ENCODE peak calls at places on chromosomes 1 and 21, in six cellular contexts. One of them, this sample, is unnamed.

GRCh38 chr1:232533328-232533727 is 96.6 kb downstream of the SIPA1L2 start:
- DNase-seq in tibial artery: no peak
- DNase-seq in cardiac muscle cell: no peak
- DNase-seq in GM23338: no peak
- DNase-seq in dorsolateral prefrontal cortex: no peak
- DNase-seq in neural crest cell: no peak
- DNase-seq in this sample: no peak

GRCh38 chr1:206660136-206660535 is 24.6 kb upstream of the MAPKAPK2 start:
- DNase-seq in neural crest cell: no peak
- DNase-seq in cardiac muscle cell: no peak
- DNase-seq in GM23338: no peak
- DNase-seq in tibial artery: no peak
- DNase-seq in dorsolateral prefrontal cortex: no peak
- DNase-seq in this sample: no peak

GRCh38 chr1:110390692-110391232 is at the start of gene SLC16A4:
- DNase-seq in dorsolateral prefrontal cortex: no peak
- DNase-seq in GM23338: peak; percentile 40
- DNase-seq in cardiac muscle cell: no peak
- DNase-seq in neural crest cell: peak; percentile 11
- DNase-seq in tibial artery: peak; percentile 30
- DNase-seq in this sample: no peak

GRCh38 chr1:180617769-180618168 is 14.1 kb upstream of the XPR1 start:
- DNase-seq in dorsolateral prefrontal cortex: no peak
- DNase-seq in cardiac muscle cell: no peak
- DNase-seq in neural crest cell: no peak
- DNase-seq in GM23338: no peak
- DNase-seq in tibial artery: no peak
- DNase-seq in this sample: no peak

GRCh38 chr21:38628426-38628825 is 130.1 kb upstream of the ERG start:
- DNase-seq in neural crest cell: no peak
- DNase-seq in GM23338: peak; percentile 29
- DNase-seq in dorsolateral prefrontal cortex: no peak
- DNase-seq in cardiac muscle cell: no peak
- DNase-seq in tibial artery: no peak
- DNase-seq in this sample: no peak

GRCh38 chr1:233304489-233305102 is 9.1 kb upstream of the PCNX2 start:
- DNase-seq in dorsolateral prefrontal cortex: no peak
- DNase-seq in neural crest cell: no peak
- DNase-seq in cardiac muscle cell: peak; percentile 49
- DNase-seq in GM23338: peak; percentile 70
- DNase-seq in tibial artery: no peak
- DNase-seq in this sample: no peak

GRCh38 chr21:42651515-42652401 is 1.7 kb upstream of the PDE9A start:
- DNase-seq in neural crest cell: no peak
- DNase-seq in GM23338: no peak
- DNase-seq in tibial artery: no peak
- DNase-seq in dorsolateral prefrontal cortex: peak; percentile 49
- DNase-seq in cardiac muscle cell: no peak
- DNase-seq in this sample: no peak

GRCh38 chr1:201268604-201269151 is 14.6 kb upstream of the PKP1 start:
- DNase-seq in dorsolateral prefrontal cortex: peak; percentile 62
- DNase-seq in neural crest cell: no peak
- DNase-seq in cardiac muscle cell: peak; percentile 41
- DNase-seq in tibial artery: no peak
- DNase-seq in GM23338: no peak
- DNase-seq in this sample: no peak

GRCh38 chr1:210292276-210292851 is 36.3 kb upstream of the HHAT start:
- DNase-seq in tibial artery: peak; percentile 42
- DNase-seq in cardiac muscle cell: peak; percentile 75
- DNase-seq in neural crest cell: peak; percentile 60
- DNase-seq in GM23338: peak; percentile 91
- DNase-seq in dorsolateral prefrontal cortex: no peak
- DNase-seq in this sample: peak; percentile 76

GRCh38 chr1:84634536-84635205 is 55.6 kb downstream of the SSX2IP start:
- DNase-seq in tibial artery: no peak
- DNase-seq in dorsolateral prefrontal cortex: no peak
- DNase-seq in cardiac muscle cell: peak; percentile 9
- DNase-seq in neural crest cell: no peak
- DNase-seq in GM23338: peak; percentile 6
- DNase-seq in this sample: no peak

GRCh38 chr21:45404726-45405270 is at the start of gene COL18A1:
- DNase-seq in GM23338: peak; percentile 77
- DNase-seq in tibial artery: no peak
- DNase-seq in neural crest cell: peak; percentile 43
- DNase-seq in cardiac muscle cell: peak; percentile 82
- DNase-seq in dorsolateral prefrontal cortex: no peak
- DNase-seq in this sample: no peak

GRCh38 chr1:192808588-192809285 is at the start of gene RGS2:
- DNase-seq in cardiac muscle cell: peak; percentile 96
- DNase-seq in tibial artery: peak; percentile 89
- DNase-seq in GM23338: peak; percentile 96
- DNase-seq in dorsolateral prefrontal cortex: peak; percentile 95
- DNase-seq in neural crest cell: peak; percentile 77
- DNase-seq in this sample: peak; percentile 84
- TF ChIP-seq CTCF in cardiac muscle cell: no peak
- TF ChIP-seq CTCF in tibial artery: no peak
- TF ChIP-seq CTCF in GM23338: no peak
- TF ChIP-seq CTCF in dorsolateral prefrontal cortex: peak; percentile 22
- TF ChIP-seq CTCF in neural crest cell: peak; percentile 40
- TF ChIP-seq CTCF in this sample: peak; percentile 39

GRCh38 chr1:37089750-37090149 is 55.4 kb upstream of the GRIK3 start:
- DNase-seq in neural crest cell: no peak
- DNase-seq in GM23338: no peak
- DNase-seq in dorsolateral prefrontal cortex: no peak
- DNase-seq in tibial artery: no peak
- DNase-seq in cardiac muscle cell: no peak
- DNase-seq in this sample: no peak

GRCh38 chr1:37083551-37084119 is 49.3 kb upstream of the GRIK3 start:
- DNase-seq in cardiac muscle cell: no peak
- DNase-seq in GM23338: no peak
- DNase-seq in tibial artery: no peak
- DNase-seq in neural crest cell: no peak
- DNase-seq in dorsolateral prefrontal cortex: no peak
- DNase-seq in this sample: no peak

GRCh38 chr1:37090671-37091070 is 56.4 kb upstream of the GRIK3 start:
- DNase-seq in tibial artery: no peak
- DNase-seq in GM23338: no peak
- DNase-seq in dorsolateral prefrontal cortex: no peak
- DNase-seq in cardiac muscle cell: no peak
- DNase-seq in neural crest cell: no peak
- DNase-seq in this sample: no peak

DNA sequence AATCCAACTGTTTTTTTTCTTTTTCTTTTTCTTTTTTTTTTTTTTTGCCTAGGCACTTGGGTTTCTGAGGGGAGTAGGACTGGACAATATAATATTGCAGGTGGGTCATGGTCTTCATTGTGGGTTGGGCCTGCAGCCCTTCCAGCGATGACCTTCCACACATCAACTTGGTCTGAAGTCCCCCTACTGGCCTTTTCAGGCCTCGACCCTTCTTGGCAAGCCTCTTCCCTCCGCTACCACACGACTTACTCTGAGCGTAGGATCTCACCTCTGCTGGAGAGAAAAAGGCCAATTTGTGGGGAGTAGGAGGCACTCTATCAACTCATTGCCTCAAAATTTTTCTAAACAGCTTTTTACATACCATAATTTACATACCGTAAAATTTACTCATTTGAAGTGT is 51.1 kb upstream of the GRIK3 start:
- DNase-seq in cardiac muscle cell: peak; percentile 13
- DNase-seq in dorsolateral prefrontal cortex: no peak
- DNase-seq in GM23338: peak; percentile 70
- DNase-seq in neural crest cell: no peak
- DNase-seq in tibial artery: no peak
- DNase-seq in this sample: no peak
- TF ChIP-seq CTCF in cardiac muscle cell: no peak
- TF ChIP-seq CTCF in dorsolateral prefrontal cortex: no peak
- TF ChIP-seq CTCF in GM23338: peak; percentile 61
- TF ChIP-seq CTCF in neural crest cell: no peak
- TF ChIP-seq CTCF in tibial artery: no peak
- TF ChIP-seq CTCF in this sample: peak; percentile 50

GRCh38 chr1:205318231-205318991 is 3.1 kb downstream of the NUAK2 start:
- DNase-seq in neural crest cell: no peak
- DNase-seq in tibial artery: no peak
- DNase-seq in GM23338: peak; percentile 56
- DNase-seq in cardiac muscle cell: no peak
- DNase-seq in dorsolateral prefrontal cortex: no peak
- DNase-seq in this sample: no peak

GRCh38 chr1:205319081-205320018 is 2.2 kb downstream of the NUAK2 start:
- DNase-seq in neural crest cell: no peak
- DNase-seq in GM23338: no peak
- DNase-seq in cardiac muscle cell: no peak
- DNase-seq in dorsolateral prefrontal cortex: no peak
- DNase-seq in tibial artery: peak; percentile 69
- DNase-seq in this sample: no peak

GRCh38 chr1:205321959-205322283 is 376 bp upstream of the NUAK2 start:
- DNase-seq in tibial artery: no peak
- DNase-seq in cardiac muscle cell: no peak
- DNase-seq in dorsolateral prefrontal cortex: no peak
- DNase-seq in neural crest cell: no peak
- DNase-seq in GM23338: no peak
- DNase-seq in this sample: no peak

GRCh38 chr1:205323794-205324193 is 2.2 kb upstream of the NUAK2 start:
- DNase-seq in GM23338: no peak
- DNase-seq in neural crest cell: no peak
- DNase-seq in tibial artery: no peak
- DNase-seq in cardiac muscle cell: no peak
- DNase-seq in dorsolateral prefrontal cortex: no peak
- DNase-seq in this sample: no peak

GRCh38 chr1:205321109-205321958 is at the start of gene NUAK2:
- DNase-seq in neural crest cell: peak; percentile 93
- DNase-seq in GM23338: peak; percentile 99
- DNase-seq in tibial artery: peak; percentile 91
- DNase-seq in dorsolateral prefrontal cortex: peak; percentile 93
- DNase-seq in cardiac muscle cell: peak; percentile 96
- DNase-seq in this sample: peak; percentile 87
- TF ChIP-seq CTCF in neural crest cell: peak; percentile 53
- TF ChIP-seq CTCF in GM23338: no peak
- TF ChIP-seq CTCF in tibial artery: peak; percentile 9
- TF ChIP-seq CTCF in dorsolateral prefrontal cortex: peak; percentile 34
- TF ChIP-seq CTCF in cardiac muscle cell: peak; percentile 40
- TF ChIP-seq CTCF in this sample: peak; percentile 47

GRCh38 chr21:24369278-24369677 is 1238.0 kb downstream of the MRPL39 start:
- DNase-seq in cardiac muscle cell: no peak
- DNase-seq in tibial artery: no peak
- DNase-seq in dorsolateral prefrontal cortex: no peak
- DNase-seq in neural crest cell: no peak
- DNase-seq in GM23338: no peak
- DNase-seq in this sample: no peak

GRCh38 chr21:24369751-24370150 is 1237.5 kb downstream of the MRPL39 start:
- DNase-seq in cardiac muscle cell: no peak
- DNase-seq in GM23338: no peak
- DNase-seq in neural crest cell: no peak
- DNase-seq in tibial artery: no peak
- DNase-seq in dorsolateral prefrontal cortex: no peak
- DNase-seq in this sample: no peak

DNA sequence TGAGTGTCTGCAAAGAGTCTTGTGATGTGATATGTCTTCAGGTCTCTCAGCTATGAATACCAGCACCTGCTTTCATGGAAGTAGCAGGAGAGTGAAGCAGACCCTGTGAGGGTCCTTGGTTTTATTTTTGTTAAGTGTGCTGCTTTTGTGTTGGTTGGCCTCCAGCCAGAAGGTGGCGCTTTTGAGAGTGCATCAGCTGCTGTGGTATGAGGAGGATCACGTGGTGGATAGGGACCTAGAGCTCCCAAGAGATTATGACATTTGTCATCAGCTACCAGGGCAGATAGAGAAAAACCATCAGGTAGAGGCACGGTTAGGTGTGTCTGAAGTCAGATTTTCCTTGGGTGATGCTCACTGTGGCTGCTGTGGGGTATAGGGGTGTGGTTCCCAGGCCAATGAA is 1232.1 kb downstream of the MRPL39 start:
- DNase-seq in neural crest cell: no peak
- DNase-seq in dorsolateral prefrontal cortex: no peak
- DNase-seq in cardiac muscle cell: no peak
- DNase-seq in tibial artery: no peak
- DNase-seq in GM23338: peak; percentile 34
- DNase-seq in this sample: no peak
- TF ChIP-seq CTCF in neural crest cell: no peak
- TF ChIP-seq CTCF in dorsolateral prefrontal cortex: no peak
- TF ChIP-seq CTCF in cardiac muscle cell: no peak
- TF ChIP-seq CTCF in tibial artery: no peak
- TF ChIP-seq CTCF in GM23338: peak; percentile 56
- TF ChIP-seq CTCF in this sample: no peak

GRCh38 chr21:34932233-34932632 is 116.9 kb downstream of the RUNX1 start:
- DNase-seq in tibial artery: no peak
- DNase-seq in cardiac muscle cell: no peak
- DNase-seq in neural crest cell: no peak
- DNase-seq in GM23338: no peak
- DNase-seq in dorsolateral prefrontal cortex: no peak
- DNase-seq in this sample: no peak
- TF ChIP-seq CTCF in tibial artery: no peak
- TF ChIP-seq CTCF in cardiac muscle cell: no peak
- TF ChIP-seq CTCF in neural crest cell: no peak
- TF ChIP-seq CTCF in GM23338: no peak
- TF ChIP-seq CTCF in dorsolateral prefrontal cortex: no peak
- TF ChIP-seq CTCF in this sample: no peak